ENCODE peak calls at places on chromosomes 4 and X, in five cellular contexts. B is OCI-LY7; N is H1; H is NCI-H1436; X is CD4-positive, alpha-beta T cell. W is an unnamed sample.

GRCh38 chrX:137427813-137428212 is 138.1 kb upstream of the ZIC3 start:
- DNase-seq in B (no peak), N (no peak), H (no peak), X (no peak), W (no peak)

GRCh38 chrX:138775501-138775900 is 64.0 kb upstream of the FGF13 start:
- DNase-seq in B (peak; percentile 7), N (no peak), H (peak; percentile 0), X (no peak), W (no peak)

GRCh38 chrX:97389761-97390192 is 506.1 kb downstream of the RPA4 start:
- DNase-seq in B (no peak), N (no peak), H (no peak), X (no peak), W (no peak)

GRCh38 chrX:12249997-12250396 is 111.7 kb downstream of the FRMPD4 start:
- DNase-seq in B (no peak), N (no peak), H (no peak), X (no peak), W (no peak)

GRCh38 chr4:84578540-84579409 is 4.2 kb upstream of the CDS1 start:
- DNase-seq in B (peak; percentile 7), N (no peak), H (no peak), X (no peak), W (no peak)

GRCh38 chrX:151019837-151020236 is 36.7 kb downstream of the HMGB3 start:
- DNase-seq in B (no peak), N (no peak), H (no peak), X (no peak), W (no peak)

GRCh38 chr4:15109583-15109982 is 107.3 kb downstream of the CPEB2 start:
- DNase-seq in B (no peak), N (no peak), H (no peak), X (no peak), W (no peak)

GRCh38 chr4:86614896-86615295 is 20.8 kb downstream of the PTPN13 start:
- DNase-seq in B (no peak), N (no peak), H (no peak), X (no peak), W (no peak)

GRCh38 chrX:72018277-72019112 is 107.8 kb downstream of the NHSL2 start:
- DNase-seq in B (peak; percentile 9), N (peak; percentile 43), H (peak; percentile 80), X (peak; percentile 70), W (peak; percentile 3)

GRCh38 chr4:140686799-140687198 is 69.4 kb downstream of the TBC1D9 start:
- DNase-seq in B (no peak), N (no peak), H (peak; percentile 66), X (no peak), W (no peak)

GRCh38 chr4:3317656-3318211 is 24.9 kb downstream of the RGS12 start:
- DNase-seq in B (no peak), N (no peak), H (no peak), X (no peak), W (no peak)

GRCh38 chr4:95215991-95216605 is 332.7 kb downstream of the UNC5C start:
- DNase-seq in B (no peak), N (no peak), H (no peak), X (no peak), W (peak; percentile 74)

GRCh38 chr4:4284827-4285618 is 4.9 kb downstream of the LYAR start:
- DNase-seq in B (no peak), N (no peak), H (no peak), X (no peak), W (no peak)

GRCh38 chrX:17547658-17548057 is 172.7 kb downstream of the NHS start:
- DNase-seq in B (no peak), N (no peak), H (no peak), X (no peak), W (no peak)

GRCh38 chrX:50054147-50054546 is 131.8 kb downstream of the CLCN5 start:
- DNase-seq in B (no peak), N (no peak), H (no peak), X (no peak), W (no peak)

GRCh38 chr4:106587558-106587957 is 219.0 kb upstream of the GIMD1 start:
- DNase-seq in B (no peak), N (no peak), H (no peak), X (no peak), W (no peak)

GRCh38 chr4:156137971-156138581 is 184.4 kb upstream of the CTSO start:
- DNase-seq in B (no peak), N (no peak), H (no peak), X (no peak), W (no peak)

GRCh38 chr4:85762204-85762884 is 287.4 kb downstream of the ARHGAP24 start:
- DNase-seq in B (no peak), N (no peak), H (no peak), X (no peak), W (no peak)

GRCh38 chr4:10085828-10086505 is 30.6 kb downstream of the WDR1 start:
- DNase-seq in B (no peak), N (no peak), H (no peak), X (no peak), W (no peak)

GRCh38 chrX:46627700-46628405 is 54.3 kb downstream of the CHST7 start:
- DNase-seq in B (no peak), N (no peak), H (no peak), X (no peak), W (no peak)

W was measured in GF-D8.